ENCODE peak calls at places on chromosomes 13 and 19, in six cellular contexts. Q is iris pigment epithelial cell; P is CD8-positive, alpha-beta T cell; F is HT-29; X is hepatocyte; D is aorta. S is an unnamed sample.

GRCh38 chr13:36986462-36987240 is 12.5 kb downstream of the ALG5 start:
- DNase-seq in P (no peak), X (no peak), Q (peak; percentile 64), F (no peak), D (no peak), S (no peak)

GRCh38 chr13:73580868-73581267 is 522.1 kb downstream of the KLF5 start:
- DNase-seq in X (no peak), D (no peak), Q (no peak), P (no peak), F (no peak), S (no peak)

GRCh38 chr19:1503089-1503924 is 9.5 kb downstream of the ADAMTSL5 start:
- DNase-seq in P (peak; percentile 77), Q (peak; percentile 31), D (peak; percentile 87), X (peak; percentile 81), F (no peak), S (peak; percentile 67)

GRCh38 chr19:6828698-6829633 is 56.5 kb downstream of the VAV1 start:
- DNase-seq in F (peak; percentile 38), D (no peak), P (no peak), X (no peak), Q (no peak), S (peak; percentile 61)

GRCh38 chr13:49220035-49220855 is at the start of gene MLNR:
- DNase-seq in Q (peak; percentile 22), X (peak; percentile 46), P (no peak), F (no peak), D (peak; percentile 79), S (peak; percentile 49)

GRCh38 chr13:93227280-93227905 is 786 bp downstream of the GPC6 start:
- DNase-seq in F (no peak), Q (peak; percentile 50), D (peak; percentile 80), P (no peak), X (peak; percentile 69), S (no peak)

GRCh38 chr13:78409172-78409571 is 194.2 kb downstream of the POU4F1 start:
- DNase-seq in P (no peak), F (peak; percentile 20), X (no peak), D (no peak), Q (no peak), S (no peak)

GRCh38 chr13:75079226-75079625 is 402.7 kb downstream of the TBC1D4 start:
- DNase-seq in Q (peak; percentile 55), X (no peak), F (no peak), P (no peak), D (no peak), S (no peak)

GRCh38 chr13:71758823-71759222 is 108.2 kb downstream of the DACH1 start:
- DNase-seq in D (no peak), P (no peak), X (peak; percentile 4), F (no peak), Q (no peak), S (no peak)

GRCh38 chr19:52451241-52451640 is 2.1 kb upstream of the ZNF578 start:
- DNase-seq in D (no peak), F (no peak), P (no peak), Q (no peak), X (no peak), S (peak; percentile 5)

GRCh38 chr13:45441633-45442032 is 23.1 kb upstream of the COG3 start:
- DNase-seq in P (no peak), X (no peak), F (peak; percentile 23), D (no peak), Q (peak; percentile 54), S (no peak)

GRCh38 chr19:46741447-46741846 is 4.4 kb upstream of the FKRP start:
- DNase-seq in P (no peak), F (no peak), Q (no peak), X (no peak), D (no peak), S (no peak)

GRCh38 chr13:110525328-110526319 is 35.9 kb downstream of the RAB20 start:
- DNase-seq in X (no peak), Q (no peak), D (no peak), P (no peak), F (peak; percentile 67), S (peak; percentile 48)

GRCh38 chr13:106484755-106485193 is 50.7 kb downstream of the EFNB2 start:
- DNase-seq in X (no peak), Q (no peak), F (no peak), P (no peak), D (no peak), S (no peak)

GRCh38 chr19:16096281-16096855 is 15.3 kb upstream of the RAB8A start:
- DNase-seq in F (no peak), Q (no peak), X (no peak), P (no peak), D (no peak), S (no peak)

GRCh38 chr19:11538232-11539036 is at the start of gene CNN1:
- DNase-seq in D (peak; percentile 95), X (peak; percentile 80), Q (peak; percentile 90), P (no peak), F (no peak), S (no peak)